ENCODE peak calls at places on chromosomes 5 and 9, in nine cellular contexts. One of them, this sample, is unnamed.

GRCh38 chr5:138824924-138825863 is 49.9 kb downstream of the LRRTM2 start:
- DNase-seq in endothelial cell: no peak
- DNase-seq in Right ventricle myocardium superior: no peak
- DNase-seq in iris pigment epithelial cell: peak; percentile 21
- DNase-seq in A172: no peak
- DNase-seq in HEK293T: peak; percentile 22
- DNase-seq in activated CD4-positive, alpha-beta T cell treated with anti-CD3 and anti-CD28 coated beads, Interleukin-2, amount 50 U/mL, for 4 hours: no peak
- DNase-seq in endodermal cell: no peak
- DNase-seq in NCI-H1092 treated with DMSO at 0.1 percent for 48 hours: peak; percentile 13
- DNase-seq in this sample: no peak

GRCh38 chr9:106878943-106879916 is 16.3 kb downstream of the ZNF462 start:
- DNase-seq in iris pigment epithelial cell: peak; percentile 93
- DNase-seq in Right ventricle myocardium superior: peak; percentile 82
- DNase-seq in endothelial cell: peak; percentile 22
- DNase-seq in activated CD4-positive, alpha-beta T cell treated with anti-CD3 and anti-CD28 coated beads, Interleukin-2, amount 50 U/mL, for 4 hours: no peak
- DNase-seq in A172: peak; percentile 93
- DNase-seq in HEK293T: no peak
- DNase-seq in endodermal cell: no peak
- DNase-seq in NCI-H1092 treated with DMSO at 0.1 percent for 48 hours: peak; percentile 61
- DNase-seq in this sample: peak; percentile 84

GRCh38 chr9:96317335-96317980 is 15.5 kb upstream of the HSD17B3 start:
- DNase-seq in Right ventricle myocardium superior: peak; percentile 77
- DNase-seq in activated CD4-positive, alpha-beta T cell treated with anti-CD3 and anti-CD28 coated beads, Interleukin-2, amount 50 U/mL, for 4 hours: no peak
- DNase-seq in iris pigment epithelial cell: peak; percentile 69
- DNase-seq in endothelial cell: peak; percentile 56
- DNase-seq in HEK293T: peak; percentile 69
- DNase-seq in NCI-H1092 treated with DMSO at 0.1 percent for 48 hours: peak; percentile 34
- DNase-seq in A172: peak; percentile 56
- DNase-seq in endodermal cell: peak; percentile 85
- DNase-seq in this sample: peak; percentile 72

GRCh38 chr9:77421506-77422265 is 226.4 kb downstream of the GNA14 start:
- DNase-seq in HEK293T: no peak
- DNase-seq in iris pigment epithelial cell: peak; percentile 64
- DNase-seq in Right ventricle myocardium superior: no peak
- DNase-seq in endothelial cell: no peak
- DNase-seq in endodermal cell: no peak
- DNase-seq in A172: peak; percentile 19
- DNase-seq in NCI-H1092 treated with DMSO at 0.1 percent for 48 hours: no peak
- DNase-seq in activated CD4-positive, alpha-beta T cell treated with anti-CD3 and anti-CD28 coated beads, Interleukin-2, amount 50 U/mL, for 4 hours: no peak
- DNase-seq in this sample: no peak

GRCh38 chr5:157820593-157821252 is 38.2 kb downstream of the CLINT1 start:
- DNase-seq in A172: peak; percentile 31
- DNase-seq in endothelial cell: peak; percentile 34
- DNase-seq in Right ventricle myocardium superior: no peak
- DNase-seq in endodermal cell: no peak
- DNase-seq in activated CD4-positive, alpha-beta T cell treated with anti-CD3 and anti-CD28 coated beads, Interleukin-2, amount 50 U/mL, for 4 hours: no peak
- DNase-seq in HEK293T: peak; percentile 15
- DNase-seq in iris pigment epithelial cell: peak; percentile 68
- DNase-seq in NCI-H1092 treated with DMSO at 0.1 percent for 48 hours: peak; percentile 11
- DNase-seq in this sample: no peak

GRCh38 chr5:22431406-22431805 is 421.7 kb downstream of the CDH12 start:
- DNase-seq in endothelial cell: no peak
- DNase-seq in endodermal cell: no peak
- DNase-seq in activated CD4-positive, alpha-beta T cell treated with anti-CD3 and anti-CD28 coated beads, Interleukin-2, amount 50 U/mL, for 4 hours: no peak
- DNase-seq in HEK293T: no peak
- DNase-seq in Right ventricle myocardium superior: no peak
- DNase-seq in A172: peak; percentile 25
- DNase-seq in iris pigment epithelial cell: no peak
- DNase-seq in NCI-H1092 treated with DMSO at 0.1 percent for 48 hours: no peak
- DNase-seq in this sample: no peak

GRCh38 chr9:132288956-132289355 is 65.8 kb downstream of the SETX start:
- DNase-seq in Right ventricle myocardium superior: no peak
- DNase-seq in iris pigment epithelial cell: peak; percentile 37
- DNase-seq in NCI-H1092 treated with DMSO at 0.1 percent for 48 hours: no peak
- DNase-seq in endothelial cell: no peak
- DNase-seq in HEK293T: no peak
- DNase-seq in activated CD4-positive, alpha-beta T cell treated with anti-CD3 and anti-CD28 coated beads, Interleukin-2, amount 50 U/mL, for 4 hours: no peak
- DNase-seq in A172: peak; percentile 6
- DNase-seq in endodermal cell: no peak
- DNase-seq in this sample: no peak

GRCh38 chr5:127014573-127014972 is 15.8 kb downstream of the MARCHF3 start:
- DNase-seq in endothelial cell: no peak
- DNase-seq in activated CD4-positive, alpha-beta T cell treated with anti-CD3 and anti-CD28 coated beads, Interleukin-2, amount 50 U/mL, for 4 hours: no peak
- DNase-seq in NCI-H1092 treated with DMSO at 0.1 percent for 48 hours: no peak
- DNase-seq in Right ventricle myocardium superior: no peak
- DNase-seq in iris pigment epithelial cell: no peak
- DNase-seq in A172: no peak
- DNase-seq in endodermal cell: no peak
- DNase-seq in HEK293T: no peak
- DNase-seq in this sample: no peak

GRCh38 chr9:103245369-103245768 is 250.2 kb downstream of the CYLC2 start:
- DNase-seq in Right ventricle myocardium superior: no peak
- DNase-seq in HEK293T: no peak
- DNase-seq in endodermal cell: no peak
- DNase-seq in activated CD4-positive, alpha-beta T cell treated with anti-CD3 and anti-CD28 coated beads, Interleukin-2, amount 50 U/mL, for 4 hours: no peak
- DNase-seq in A172: peak; percentile 45
- DNase-seq in endothelial cell: no peak
- DNase-seq in NCI-H1092 treated with DMSO at 0.1 percent for 48 hours: no peak
- DNase-seq in iris pigment epithelial cell: peak; percentile 11
- DNase-seq in this sample: no peak

GRCh38 chr5:173452098-173452497 is 123.9 kb upstream of the STC2 start:
- DNase-seq in activated CD4-positive, alpha-beta T cell treated with anti-CD3 and anti-CD28 coated beads, Interleukin-2, amount 50 U/mL, for 4 hours: no peak
- DNase-seq in NCI-H1092 treated with DMSO at 0.1 percent for 48 hours: no peak
- DNase-seq in A172: peak; percentile 51
- DNase-seq in HEK293T: no peak
- DNase-seq in endothelial cell: no peak
- DNase-seq in iris pigment epithelial cell: peak; percentile 60
- DNase-seq in Right ventricle myocardium superior: no peak
- DNase-seq in endodermal cell: no peak
- DNase-seq in this sample: no peak

GRCh38 chr5:206406-206805 is 11.5 kb downstream of the CCDC127 start:
- DNase-seq in HEK293T: no peak
- DNase-seq in NCI-H1092 treated with DMSO at 0.1 percent for 48 hours: no peak
- DNase-seq in endothelial cell: no peak
- DNase-seq in activated CD4-positive, alpha-beta T cell treated with anti-CD3 and anti-CD28 coated beads, Interleukin-2, amount 50 U/mL, for 4 hours: no peak
- DNase-seq in iris pigment epithelial cell: peak; percentile 65
- DNase-seq in endodermal cell: peak; percentile 31
- DNase-seq in A172: peak; percentile 82
- DNase-seq in Right ventricle myocardium superior: no peak
- DNase-seq in this sample: no peak

GRCh38 chr5:8949908-8950307 is 596.0 kb downstream of the SEMA5A start:
- DNase-seq in endodermal cell: no peak
- DNase-seq in activated CD4-positive, alpha-beta T cell treated with anti-CD3 and anti-CD28 coated beads, Interleukin-2, amount 50 U/mL, for 4 hours: no peak
- DNase-seq in A172: no peak
- DNase-seq in HEK293T: no peak
- DNase-seq in NCI-H1092 treated with DMSO at 0.1 percent for 48 hours: no peak
- DNase-seq in endothelial cell: no peak
- DNase-seq in Right ventricle myocardium superior: no peak
- DNase-seq in iris pigment epithelial cell: no peak
- DNase-seq in this sample: no peak

GRCh38 chr5:168111433-168111832 is 180.0 kb upstream of the WWC1 start:
- DNase-seq in iris pigment epithelial cell: no peak
- DNase-seq in NCI-H1092 treated with DMSO at 0.1 percent for 48 hours: no peak
- DNase-seq in Right ventricle myocardium superior: no peak
- DNase-seq in activated CD4-positive, alpha-beta T cell treated with anti-CD3 and anti-CD28 coated beads, Interleukin-2, amount 50 U/mL, for 4 hours: no peak
- DNase-seq in HEK293T: no peak
- DNase-seq in endothelial cell: no peak
- DNase-seq in endodermal cell: no peak
- DNase-seq in A172: no peak
- DNase-seq in this sample: no peak

GRCh38 chr5:169805527-169805934 is 168.5 kb downstream of the DOCK2 start:
- DNase-seq in activated CD4-positive, alpha-beta T cell treated with anti-CD3 and anti-CD28 coated beads, Interleukin-2, amount 50 U/mL, for 4 hours: peak; percentile 37
- DNase-seq in HEK293T: no peak
- DNase-seq in Right ventricle myocardium superior: no peak
- DNase-seq in A172: peak; percentile 49
- DNase-seq in endothelial cell: no peak
- DNase-seq in endodermal cell: peak; percentile 66
- DNase-seq in iris pigment epithelial cell: no peak
- DNase-seq in NCI-H1092 treated with DMSO at 0.1 percent for 48 hours: no peak
- DNase-seq in this sample: no peak

GRCh38 chr9:123834907-123835562 is 94.9 kb downstream of the DENND1A start:
- DNase-seq in iris pigment epithelial cell: peak; percentile 31
- DNase-seq in HEK293T: no peak
- DNase-seq in endothelial cell: no peak
- DNase-seq in Right ventricle myocardium superior: no peak
- DNase-seq in A172: peak; percentile 75
- DNase-seq in endodermal cell: no peak
- DNase-seq in activated CD4-positive, alpha-beta T cell treated with anti-CD3 and anti-CD28 coated beads, Interleukin-2, amount 50 U/mL, for 4 hours: no peak
- DNase-seq in NCI-H1092 treated with DMSO at 0.1 percent for 48 hours: peak; percentile 19
- DNase-seq in this sample: no peak

GRCh38 chr9:115118471-115119156 is 657 bp upstream of the TNC start:
- DNase-seq in endothelial cell: peak; percentile 25
- DNase-seq in iris pigment epithelial cell: peak; percentile 89
- DNase-seq in endodermal cell: peak; percentile 95
- DNase-seq in activated CD4-positive, alpha-beta T cell treated with anti-CD3 and anti-CD28 coated beads, Interleukin-2, amount 50 U/mL, for 4 hours: no peak
- DNase-seq in Right ventricle myocardium superior: peak; percentile 41
- DNase-seq in A172: peak; percentile 96
- DNase-seq in HEK293T: peak; percentile 45
- DNase-seq in NCI-H1092 treated with DMSO at 0.1 percent for 48 hours: peak; percentile 71
- DNase-seq in this sample: no peak

GRCh38 chr5:177185993-177186392 is 52.4 kb downstream of the NSD1 start:
- DNase-seq in Right ventricle myocardium superior: no peak
- DNase-seq in endodermal cell: no peak
- DNase-seq in A172: no peak
- DNase-seq in activated CD4-positive, alpha-beta T cell treated with anti-CD3 and anti-CD28 coated beads, Interleukin-2, amount 50 U/mL, for 4 hours: no peak
- DNase-seq in endothelial cell: no peak
- DNase-seq in NCI-H1092 treated with DMSO at 0.1 percent for 48 hours: no peak
- DNase-seq in iris pigment epithelial cell: no peak
- DNase-seq in HEK293T: no peak
- DNase-seq in this sample: no peak

This sample was measured in Right ventricle myocardium inferior.